ENCODE peak calls at places on chromosome 5, in four cellular contexts. M, D, X and A are unnamed samples.

GRCh38 chr5:143413964-143414669 is 10.6 kb upstream of the NR3C1 start:
- DNase-seq in X (no peak), D (no peak), M (no peak), A (no peak)

GRCh38 chr5:56481147-56481997 is 248.2 kb upstream of the ANKRD55 start:
- DNase-seq in D (peak), M (peak), X (no peak), A (no peak)

GRCh38 chr5:77423022-77423750 is 68.9 kb downstream of the WDR41 start:
- DNase-seq in M (no peak), D (no peak), X (no peak), A (no peak)

GRCh38 chr5:128213833-128214232 is 130.3 kb downstream of the SLC12A2 start:
- DNase-seq in M (no peak), D (no peak), X (no peak), A (no peak)

GRCh38 chr5:99020698-99021048 is 91.9 kb upstream of the CHD1 start:
- DNase-seq in M (no peak), D (no peak), X (no peak), A (no peak)

GRCh38 chr5:119319890-119320289 is 35.9 kb upstream of the TNFAIP8 start:
- DNase-seq in X (no peak), D (no peak), M (no peak), A (no peak)

GRCh38 chr5:103669615-103670014 is 107.0 kb upstream of the NUDT12 start:
- DNase-seq in D (no peak), M (peak), X (no peak), A (no peak)

GRCh38 chr5:144088211-144088965 is 82.1 kb downstream of the YIPF5 start:
- DNase-seq in D (no peak), X (no peak), M (no peak), A (no peak)

GRCh38 chr5:143347698-143348344 is 55.7 kb downstream of the NR3C1 start:
- DNase-seq in D (no peak), X (no peak), M (no peak), A (no peak)

GRCh38 chr5:89230178-89230577 is 347.2 kb upstream of the MEF2C start:
- DNase-seq in M (no peak), D (no peak), X (no peak), A (no peak)

GRCh38 chr5:58629190-58630159 is 46.6 kb downstream of the RAB3C start:
- DNase-seq in M (peak), X (no peak), D (no peak), A (no peak)

GRCh38 chr5:127564002-127564769 is 46.7 kb downstream of the PRRC1 start:
- DNase-seq in M (peak), D (no peak), X (no peak), A (peak)

GRCh38 chr5:176817369-176817841 is 7.0 kb downstream of the UNC5A start:
- DNase-seq in M (no peak), D (no peak), X (no peak), A (peak)

GRCh38 chr5:5270958-5271605 is 131.0 kb downstream of the ADAMTS16 start:
- DNase-seq in X (peak), M (peak), D (peak), A (peak)

GRCh38 chr5:98428806-98429205 is 344.7 kb upstream of the RGMB start:
- DNase-seq in D (no peak), X (no peak), M (peak), A (no peak)

GRCh38 chr5:43553381-43553780 is 3.5 kb downstream of the PAIP1 start:
- DNase-seq in M (no peak), X (no peak), D (no peak), A (no peak)

GRCh38 chr5:178277866-178278265 is 45.3 kb upstream of the PHYKPL start:
- DNase-seq in D (peak), M (no peak), X (no peak), A (no peak)

GRCh38 chr5:4802044-4802443 is 338.1 kb upstream of the ADAMTS16 start:
- DNase-seq in X (no peak), D (no peak), M (no peak), A (no peak)

GRCh38 chr5:72079288-72079687 is 28.0 kb upstream of the MAP1B start:
- DNase-seq in D (no peak), X (no peak), M (peak), A (peak)

GRCh38 chr5:57298985-57299491 is 125.2 kb downstream of the GPBP1 start:
- DNase-seq in D (no peak), M (peak), X (no peak), A (peak)

GRCh38 chr5:103271570-103272289 is 13.2 kb downstream of the MACIR start:
- DNase-seq in M (peak), D (no peak), X (no peak), A (no peak)

GRCh38 chr5:139524446-139524845 is 36.7 kb upstream of the UBE2D2 start:
- DNase-seq in D (no peak), X (no peak), M (no peak), A (no peak)
- TF ChIP-seq CTCF in D (no peak), X (no peak), M (no peak), A (no peak)

GRCh38 chr5:135322744-135323143 is 76.3 kb downstream of the MACROH2A1 start:
- DNase-seq in M (no peak), X (no peak), D (no peak), A (no peak)
- TF ChIP-seq CTCF in M (no peak), X (no peak), D (no peak), A (no peak)

GRCh38 chr5:6291961-6292360 is 86.4 kb downstream of the MED10 start:
- DNase-seq in M (no peak), D (no peak), X (no peak), A (no peak)
- TF ChIP-seq CTCF in M (peak), D (no peak), X (peak), A (no peak)

GRCh38 chr5:134462761-134463160 is 51.1 kb upstream of the CDKN2AIPNL start:
- DNase-seq in X (no peak), M (no peak), D (no peak), A (no peak)
- TF ChIP-seq CTCF in X (no peak), M (no peak), D (no peak), A (no peak)

GRCh38 chr5:146243217-146243616 is 39.8 kb downstream of the RBM27 start:
- DNase-seq in D (no peak), M (no peak), X (no peak), A (no peak)
- TF ChIP-seq CTCF in D (no peak), M (no peak), X (no peak), A (no peak)

DNA sequence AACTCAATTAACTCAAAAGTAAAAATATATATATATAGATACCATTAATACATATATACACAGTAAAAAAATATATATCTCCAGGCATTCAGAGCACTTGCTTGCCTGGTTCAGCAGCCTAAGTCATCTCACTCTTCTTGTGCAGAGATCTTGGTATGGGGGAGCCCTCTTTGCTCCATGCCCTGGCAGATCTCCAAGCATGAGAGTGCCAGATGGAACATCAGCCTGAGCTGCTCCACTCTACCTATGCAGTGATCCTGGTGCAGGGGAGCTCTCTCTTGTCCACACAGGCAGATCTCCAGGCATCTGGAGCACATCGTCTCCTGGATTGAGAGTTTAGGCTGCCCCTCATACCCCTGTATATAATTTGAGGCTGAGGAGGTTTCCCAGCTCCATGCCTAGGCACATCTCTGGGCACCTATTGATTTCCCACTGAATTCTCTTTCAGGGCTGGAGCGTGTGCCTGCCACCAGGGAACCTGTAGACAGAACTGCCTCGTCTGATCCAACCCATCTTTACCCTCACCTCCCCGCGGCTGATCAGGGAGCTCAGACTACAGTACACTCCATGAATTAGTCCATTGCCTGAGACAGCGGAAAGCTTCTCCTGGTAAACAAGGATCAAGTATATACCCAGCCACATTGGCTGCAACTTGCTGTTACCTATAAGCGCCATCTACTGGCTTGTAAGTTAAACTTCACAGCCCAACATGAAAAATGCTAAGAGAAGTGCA is 342.4 kb upstream of the GRIA1 start:
- DNase-seq in D (peak), M (peak), X (no peak), A (peak)
- TF ChIP-seq CTCF in D (peak), M (peak), X (peak), A (peak)

GRCh38 chr5:163565931-163566608 is 60.7 kb downstream of the MAT2B start:
- DNase-seq in D (peak), M (peak), X (no peak), A (peak)
- TF ChIP-seq CTCF in D (no peak), M (no peak), X (no peak), A (no peak)

GRCh38 chr5:148383564-148384388 is at the start of gene FBXO38:
- DNase-seq in M (peak), D (peak), X (peak), A (peak)
- TF ChIP-seq CTCF in M (peak), D (no peak), X (peak), A (no peak)

GRCh38 chr5:82799346-82800077 is 277.7 kb downstream of the TMEM167A start:
- DNase-seq in D (no peak), X (no peak), M (no peak), A (no peak)
- TF ChIP-seq CTCF in D (no peak), X (no peak), M (no peak), A (no peak)